ENCODE peak calls at places on chromosomes 7 and 10, in five cellular contexts. One of them, this sample, is unnamed.

GRCh38 chr10:1215862-1216575 is 159.8 kb downstream of the WDR37 start:
- DNase-seq in adrenal gland: no peak
- DNase-seq in GM12878: no peak
- DNase-seq in transverse colon: no peak
- DNase-seq in IMR-90: no peak
- DNase-seq in this sample: no peak

GRCh38 chr10:132237871-132238270 is 51.1 kb downstream of the DPYSL4 start:
- DNase-seq in adrenal gland: no peak
- DNase-seq in GM12878: no peak
- DNase-seq in transverse colon: no peak
- DNase-seq in IMR-90: no peak
- DNase-seq in this sample: no peak

GRCh38 chr7:99001482-99002145 is 123.3 kb downstream of the TRRAP start:
- DNase-seq in adrenal gland: no peak
- DNase-seq in GM12878: no peak
- DNase-seq in transverse colon: no peak
- DNase-seq in IMR-90: no peak
- DNase-seq in this sample: no peak

GRCh38 chr7:44072364-44073231 is 7.2 kb upstream of the PGAM2 start:
- DNase-seq in adrenal gland: peak
- DNase-seq in GM12878: no peak
- DNase-seq in transverse colon: peak
- DNase-seq in IMR-90: peak
- DNase-seq in this sample: peak

GRCh38 chr10:52318136-52318810 is 4.2 kb downstream of the DKK1 start:
- DNase-seq in adrenal gland: no peak
- DNase-seq in GM12878: no peak
- DNase-seq in transverse colon: no peak
- DNase-seq in IMR-90: peak
- DNase-seq in this sample: no peak

GRCh38 chr7:130207033-130207432 is 627 bp upstream of the SSMEM1 start:
- DNase-seq in adrenal gland: no peak
- DNase-seq in GM12878: no peak
- DNase-seq in transverse colon: no peak
- DNase-seq in IMR-90: no peak
- DNase-seq in this sample: no peak

GRCh38 chr10:27723436-27723835 is 22.2 kb downstream of the MKX start:
- DNase-seq in adrenal gland: no peak
- DNase-seq in GM12878: no peak
- DNase-seq in transverse colon: no peak
- DNase-seq in IMR-90: peak
- DNase-seq in this sample: no peak

GRCh38 chr7:46682841-46683624 is 762.0 kb upstream of the IGFBP3 start:
- DNase-seq in adrenal gland: no peak
- DNase-seq in GM12878: no peak
- DNase-seq in transverse colon: no peak
- DNase-seq in IMR-90: peak
- DNase-seq in this sample: peak

GRCh38 chr7:95811846-95812445 is 39.6 kb downstream of the DYNC1I1 start:
- DNase-seq in adrenal gland: no peak
- DNase-seq in GM12878: no peak
- DNase-seq in transverse colon: no peak
- DNase-seq in IMR-90: no peak
- DNase-seq in this sample: no peak

GRCh38 chr10:92573091-92573797 is 649 bp downstream of the IDE start:
- DNase-seq in adrenal gland: peak
- DNase-seq in GM12878: no peak
- DNase-seq in transverse colon: peak
- DNase-seq in IMR-90: peak
- DNase-seq in this sample: no peak

GRCh38 chr10:101695404-101695732 is 398 bp upstream of the FBXW4 start:
- DNase-seq in adrenal gland: no peak
- DNase-seq in GM12878: no peak
- DNase-seq in transverse colon: no peak
- DNase-seq in IMR-90: no peak
- DNase-seq in this sample: no peak

GRCh38 chr10:13829790-13830189 is 243.0 kb downstream of the PRPF18 start:
- DNase-seq in adrenal gland: no peak
- DNase-seq in GM12878: no peak
- DNase-seq in transverse colon: no peak
- DNase-seq in IMR-90: no peak
- DNase-seq in this sample: no peak

GRCh38 chr10:76881477-76882220 is 756.0 kb downstream of the KCNMA1 start:
- DNase-seq in adrenal gland: no peak
- DNase-seq in GM12878: peak
- DNase-seq in transverse colon: no peak
- DNase-seq in IMR-90: peak
- DNase-seq in this sample: no peak

GRCh38 chr7:134318443-134318842 is 1.7 kb upstream of the SLC35B4 start:
- DNase-seq in adrenal gland: no peak
- DNase-seq in GM12878: no peak
- DNase-seq in transverse colon: no peak
- DNase-seq in IMR-90: no peak
- DNase-seq in this sample: no peak

GRCh38 chr7:74174606-74175082 is 488 bp downstream of the EIF4H start:
- DNase-seq in adrenal gland: peak
- DNase-seq in GM12878: no peak
- DNase-seq in transverse colon: peak
- DNase-seq in IMR-90: peak
- DNase-seq in this sample: peak
- TF ChIP-seq POLR2A in adrenal gland: no peak
- TF ChIP-seq POLR2A in GM12878: no peak
- TF ChIP-seq POLR2A in transverse colon: no peak
- TF ChIP-seq POLR2A in IMR-90: peak
- TF ChIP-seq POLR2A in this sample: no peak

GRCh38 chr10:91298224-91298862 is 77.9 kb downstream of the PCGF5 start:
- DNase-seq in adrenal gland: peak
- DNase-seq in GM12878: no peak
- DNase-seq in transverse colon: peak
- DNase-seq in IMR-90: peak
- DNase-seq in this sample: peak
- TF ChIP-seq POLR2A in adrenal gland: no peak
- TF ChIP-seq POLR2A in GM12878: no peak
- TF ChIP-seq POLR2A in transverse colon: no peak
- TF ChIP-seq POLR2A in IMR-90: peak
- TF ChIP-seq POLR2A in this sample: no peak

GRCh38 chr10:89700914-89701237 is 514 bp upstream of the KIF20B start:
- DNase-seq in adrenal gland: no peak
- DNase-seq in GM12878: no peak
- DNase-seq in transverse colon: no peak
- DNase-seq in IMR-90: no peak
- DNase-seq in this sample: no peak

GRCh38 chr10:89702121-89702480 is 711 bp downstream of the KIF20B start:
- DNase-seq in adrenal gland: no peak
- DNase-seq in GM12878: peak
- DNase-seq in transverse colon: no peak
- DNase-seq in IMR-90: peak
- DNase-seq in this sample: no peak

GRCh38 chr10:89699581-89700064 is 1.8 kb upstream of the KIF20B start:
- DNase-seq in adrenal gland: no peak
- DNase-seq in GM12878: no peak
- DNase-seq in transverse colon: no peak
- DNase-seq in IMR-90: no peak
- DNase-seq in this sample: no peak

GRCh38 chr10:89697946-89698345 is 3.4 kb upstream of the KIF20B start:
- DNase-seq in adrenal gland: no peak
- DNase-seq in GM12878: no peak
- DNase-seq in transverse colon: no peak
- DNase-seq in IMR-90: no peak
- DNase-seq in this sample: no peak

GRCh38 chr10:89701238-89702120 is at the start of gene KIF20B:
- DNase-seq in adrenal gland: peak
- DNase-seq in GM12878: peak
- DNase-seq in transverse colon: peak
- DNase-seq in IMR-90: peak
- DNase-seq in this sample: peak
- TF ChIP-seq POLR2A in adrenal gland: peak
- TF ChIP-seq POLR2A in GM12878: peak
- TF ChIP-seq POLR2A in transverse colon: peak
- TF ChIP-seq POLR2A in IMR-90: peak
- TF ChIP-seq POLR2A in this sample: peak

GRCh38 chr7:28533267-28533666 is 120.9 kb downstream of the CREB5 start:
- DNase-seq in adrenal gland: no peak
- DNase-seq in GM12878: no peak
- DNase-seq in transverse colon: no peak
- DNase-seq in IMR-90: no peak
- DNase-seq in this sample: no peak

GRCh38 chr7:28533731-28534531 is 121.6 kb downstream of the CREB5 start:
- DNase-seq in adrenal gland: no peak
- DNase-seq in GM12878: no peak
- DNase-seq in transverse colon: no peak
- DNase-seq in IMR-90: peak
- DNase-seq in this sample: no peak

GRCh38 chr7:28528899-28529298 is 116.6 kb downstream of the CREB5 start:
- DNase-seq in adrenal gland: no peak
- DNase-seq in GM12878: no peak
- DNase-seq in transverse colon: no peak
- DNase-seq in IMR-90: peak
- DNase-seq in this sample: no peak

GRCh38 chr7:28529755-28530154 is 117.4 kb downstream of the CREB5 start:
- DNase-seq in adrenal gland: no peak
- DNase-seq in GM12878: no peak
- DNase-seq in transverse colon: no peak
- DNase-seq in IMR-90: no peak
- DNase-seq in this sample: no peak

GRCh38 chr7:28530175-28531142 is 118.1 kb downstream of the CREB5 start:
- DNase-seq in adrenal gland: no peak
- DNase-seq in GM12878: no peak
- DNase-seq in transverse colon: no peak
- DNase-seq in IMR-90: peak
- DNase-seq in this sample: no peak
- TF ChIP-seq POLR2A in adrenal gland: no peak
- TF ChIP-seq POLR2A in GM12878: no peak
- TF ChIP-seq POLR2A in transverse colon: no peak
- TF ChIP-seq POLR2A in IMR-90: no peak
- TF ChIP-seq POLR2A in this sample: no peak

This sample was measured in H54.